ENCODE peak calls at places on chromosomes 5 and 9, in ten cellular contexts. R is lung, I is ovary, C is endothelial cell of umbilical vein, V is psoas muscle, K is fibroblast of lung, W is OCI-LY7, X is tibial artery, O is PC-3, U is IMR-90. J is an unnamed sample. For H3K4me1, the result is how much of the 10 kb centered on the place peaks cover.

GRCh38 chr5:140114341-140115185 is 654 bp downstream of the PURA start:
- DNase-seq in I (peak), V (peak), W (peak), K (peak), O (peak), R (peak), U (peak), X (peak), C (peak), J (peak)

GRCh38 chr5:143491644-143492043 is 88.2 kb upstream of the NR3C1 start:
- DNase-seq in C (no peak), R (no peak), X (no peak), K (peak), V (no peak), I (no peak), W (no peak), O (no peak), U (no peak), J (no peak)

GRCh38 chr5:136042665-136043121 is 13.9 kb downstream of the TGFBI start:
- DNase-seq in R (no peak), U (no peak), W (peak), I (no peak), X (no peak), O (peak), V (no peak), C (peak), K (no peak), J (no peak)

GRCh38 chr9:39108145-39108544 is 179.8 kb downstream of the CNTNAP3 start:
- DNase-seq in U (no peak), V (no peak), R (no peak), O (no peak), X (no peak), W (no peak), K (no peak), I (no peak), C (no peak), J (no peak)

GRCh38 chr9:113548221-113549041 is 84.9 kb downstream of the RGS3 start:
- DNase-seq in R (peak), K (no peak), W (peak), O (no peak), C (peak), U (no peak), X (peak), I (no peak), V (peak), J (peak)

GRCh38 chr5:17069995-17070405 is 133.9 kb upstream of the MYO10 start:
- DNase-seq in O (peak), K (no peak), V (no peak), U (no peak), R (no peak), C (peak), W (no peak), I (peak), X (no peak), J (no peak)

GRCh38 chr5:160269017-160269416 is 39.7 kb downstream of the FABP6 start:
- DNase-seq in K (peak), W (no peak), X (peak), R (peak), C (peak), O (no peak), U (peak), I (peak), V (peak), J (peak)

GRCh38 chr9:12923472-12924009 is 148.7 kb downstream of the LURAP1L start:
- DNase-seq in O (no peak), K (peak), R (peak), V (no peak), W (no peak), I (no peak), X (peak), U (peak), C (no peak), J (peak)

GRCh38 chr5:83576341-83576740 is 104.8 kb downstream of the VCAN start:
- DNase-seq in C (peak), R (no peak), I (no peak), X (no peak), O (peak), U (peak), W (no peak), K (no peak), V (no peak), J (no peak)

GRCh38 chr9:79254900-79255651 is 316.7 kb upstream of the TLE4 start:
- DNase-seq in K (peak), V (no peak), C (no peak), X (no peak), U (peak), W (no peak), O (peak), R (no peak), I (no peak), J (no peak)

GRCh38 chr9:114196117-114196516 is 40.8 kb downstream of the COL27A1 start:
- DNase-seq in R (no peak), X (no peak), K (no peak), W (no peak), V (no peak), O (no peak), U (no peak), I (no peak), C (no peak), J (no peak)

GRCh38 chr5:34045996-34046395 is 3.0 kb upstream of the C1QTNF3 start:
- DNase-seq in X (no peak), R (no peak), O (peak), V (no peak), U (peak), K (peak), W (no peak), C (no peak), I (no peak), J (no peak)

GRCh38 chr5:132134384-132134783 is 60.8 kb downstream of the CSF2 start:
- DNase-seq in U (peak), X (no peak), K (peak), O (peak), V (no peak), W (no peak), R (no peak), I (no peak), C (peak), J (no peak)

GRCh38 chr5:93572773-93573626 is 8.0 kb downstream of the NR2F1-AS1 start:
- DNase-seq in K (peak), V (no peak), C (no peak), R (no peak), I (no peak), U (no peak), X (no peak), W (no peak), O (no peak), J (peak)

GRCh38 chr9:88782931-88783451 is 208.3 kb upstream of the S1PR3 start:
- DNase-seq in U (peak), W (no peak), O (peak), C (no peak), V (no peak), K (no peak), I (no peak), R (no peak), X (no peak), J (no peak)

GRCh38 chr5:151141535-151141934 is 16.0 kb downstream of the ANXA6 start:
- DNase-seq in C (no peak), X (no peak), W (peak), U (peak), O (no peak), I (peak), K (no peak), V (peak), R (no peak), J (no peak)

GRCh38 chr9:68981825-68982224 is 32.1 kb downstream of the PRKACG start:
- DNase-seq in C (no peak), U (no peak), O (peak), X (no peak), I (no peak), V (no peak), R (no peak), W (peak), K (no peak), J (no peak)

GRCh38 chr5:131171276-131171815 is 602 bp downstream of the LYRM7 start:
- DNase-seq in R (no peak), U (no peak), C (no peak), W (peak), X (no peak), O (peak), I (no peak), K (no peak), V (no peak), J (no peak)

GRCh38 chr9:133960568-133961129 is 31.5 kb downstream of the VAV2 start:
- DNase-seq in X (no peak), O (no peak), K (no peak), I (no peak), C (peak), R (peak), U (no peak), V (peak), W (no peak), J (peak)

GRCh38 chr5:170467000-170467707 is 36.7 kb upstream of the KCNIP1 start:
- DNase-seq in C (peak), O (peak), K (peak), R (no peak), X (no peak), I (no peak), W (no peak), V (no peak), U (peak), J (no peak)

GRCh38 chr5:60360355-60360754 is 339.6 kb downstream of the DEPDC1B start:
- DNase-seq in U (no peak), V (no peak), I (no peak), K (no peak), R (no peak), C (no peak), W (no peak), X (no peak), O (no peak), J (no peak)

GRCh38 chr9:130116346-130116745 is 55.9 kb upstream of the NCS1 start:
- DNase-seq in W (no peak), C (no peak), V (no peak), I (no peak), U (no peak), R (no peak), X (no peak), K (no peak), O (no peak), J (no peak)

GRCh38 chr9:91285729-91286353 is 75.9 kb downstream of the AUH start:
- DNase-seq in V (no peak), C (peak), I (no peak), W (no peak), O (peak), X (no peak), K (peak), R (no peak), U (peak), J (no peak)

GRCh38 chr9:127923771-127924170 is 6.8 kb downstream of the PIP5KL1 start:
- DNase-seq in R (no peak), I (no peak), K (peak), V (no peak), U (peak), O (peak), X (no peak), C (no peak), W (no peak), J (no peak)

GRCh38 chr5:93929146-93929545 is 187.7 kb upstream of the POU5F2 start:
- DNase-seq in W (no peak), U (peak), K (peak), R (no peak), I (no peak), C (no peak), V (no peak), X (no peak), O (no peak), J (no peak)

GRCh38 chr9:82563094-82563493 is 499.8 kb downstream of the RASEF start:
- DNase-seq in V (no peak), R (no peak), I (no peak), C (no peak), K (no peak), U (no peak), W (no peak), O (no peak), X (no peak), J (no peak)

GRCh38 chr9:80242022-80242421 is 670.3 kb downstream of the TLE4 start:
- DNase-seq in R (no peak), K (no peak), V (no peak), O (no peak), I (no peak), U (no peak), W (no peak), X (no peak), C (no peak), J (no peak)

GRCh38 chr9:128067898-128068655 is at the start of gene SLC25A25:
- DNase-seq in X (peak), V (peak), C (peak), K (peak), U (peak), R (peak), I (peak), W (peak), O (peak), J (peak)

GRCh38 chr5:42813533-42813932 is 1.8 kb upstream of the SELENOP start:
- DNase-seq in K (no peak), I (no peak), U (no peak), V (peak), R (no peak), C (no peak), W (no peak), O (no peak), X (no peak), J (peak)

GRCh38 chr9:110923601-110924000 is 114.7 kb downstream of the LPAR1 start:
- DNase-seq in O (no peak), K (peak), R (no peak), W (no peak), I (no peak), U (peak), V (no peak), C (no peak), X (no peak), J (no peak)

GRCh38 chr5:4802044-4802443 is 338.1 kb upstream of the ADAMTS16 start:
- DNase-seq in O (no peak), K (no peak), V (no peak), C (no peak), I (no peak), W (no peak), R (no peak), U (no peak), X (no peak), J (no peak)

GRCh38 chr9:81595887-81596558 is 93.3 kb downstream of the TLE1 start:
- DNase-seq in U (no peak), C (peak), W (no peak), V (no peak), X (no peak), K (no peak), O (no peak), R (no peak), I (no peak), J (no peak)

GRCh38 chr5:176819476-176819875 is 9.1 kb downstream of the UNC5A start:
- DNase-seq in O (no peak), W (no peak), R (no peak), X (no peak), V (no peak), K (no peak), U (no peak), C (no peak), I (no peak), J (no peak)

GRCh38 chr5:176816791-176817272 is 6.5 kb downstream of the UNC5A start:
- DNase-seq in K (no peak), U (no peak), W (no peak), R (no peak), O (no peak), C (no peak), I (no peak), V (no peak), X (no peak), J (no peak)

GRCh38 chr5:176818391-176819098 is 8.2 kb downstream of the UNC5A start:
- DNase-seq in W (no peak), O (no peak), C (no peak), K (no peak), U (no peak), R (no peak), X (no peak), I (no peak), V (no peak), J (no peak)

GRCh38 chr5:176817369-176817841 is 7.0 kb downstream of the UNC5A start:
- DNase-seq in R (no peak), O (no peak), V (no peak), K (no peak), I (no peak), X (no peak), W (no peak), U (no peak), C (no peak), J (no peak)

GRCh38 chr5:176817864-176818377 is 7.6 kb downstream of the UNC5A start:
- DNase-seq in R (no peak), O (peak), C (peak), V (no peak), X (no peak), K (no peak), I (no peak), W (no peak), U (no peak), J (no peak)
- H3K4me3 ChIP-seq in R (no peak), O (peak), C (no peak), V (peak), X (peak), K (no peak), I (no peak), W (no peak), U (no peak), J (no peak)

DNA sequence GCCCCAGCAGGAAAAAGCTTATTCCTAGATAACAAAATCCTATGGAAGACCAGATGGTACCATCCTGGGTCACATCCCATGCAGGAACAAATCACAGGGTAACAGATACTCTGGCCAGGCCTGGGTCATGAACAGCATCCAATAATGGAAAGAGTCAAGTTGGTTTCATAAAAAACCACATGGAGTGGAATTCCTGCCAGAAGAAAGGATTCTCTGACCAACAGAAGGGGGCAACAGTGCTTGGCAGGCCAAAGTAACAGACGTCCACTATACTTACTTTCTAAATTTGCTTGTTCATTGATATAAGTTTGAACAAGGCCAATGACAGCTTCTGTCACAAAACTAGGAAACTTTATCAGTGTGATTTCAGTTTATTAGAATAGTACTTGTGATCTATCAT is 273.5 kb downstream of the ARRDC3 start:
- DNase-seq in U (no peak), C (peak), K (peak), R (no peak), O (no peak), X (no peak), V (no peak), I (no peak), W (no peak), J (no peak)
- TF ChIP-seq CTCF in U (peak), C (no peak), K (peak), R (no peak), O (peak), X (no peak), V (no peak), I (no peak), W (no peak), J (no peak)

GRCh38 chr9:32345243-32345642 is 39.2 kb upstream of the ACO1 start:
- DNase-seq in O (no peak), X (no peak), I (no peak), R (no peak), C (no peak), U (no peak), W (no peak), V (no peak), K (no peak), J (no peak)

GRCh38 chr9:32339424-32339823 is 45.0 kb upstream of the ACO1 start:
- DNase-seq in K (no peak), C (no peak), O (peak), X (no peak), V (no peak), U (no peak), R (no peak), I (no peak), W (peak), J (no peak)

GRCh38 chr9:32344551-32345182 is 39.8 kb upstream of the ACO1 start:
- DNase-seq in C (peak), V (no peak), W (no peak), I (no peak), X (no peak), O (no peak), U (peak), R (no peak), K (peak), J (no peak)

GRCh38 chr9:32335127-32335526 is 49.3 kb upstream of the ACO1 start:
- DNase-seq in I (no peak), O (no peak), V (no peak), C (no peak), W (no peak), R (no peak), U (no peak), X (no peak), K (no peak), J (no peak)

GRCh38 chr9:32340401-32340800 is 44.0 kb upstream of the ACO1 start:
- DNase-seq in X (no peak), R (no peak), U (no peak), K (no peak), O (no peak), W (no peak), C (no peak), V (no peak), I (no peak), J (no peak)
- H3K4me1 ChIP-seq in X (under half), R (under half), U (under half), K (under half), O (under half), W (under half), C (under half), V (under half), I (under half), J (under half)

GRCh38 chr5:14149672-14150053 is 6.5 kb downstream of the TRIO start:
- DNase-seq in K (no peak), V (no peak), U (no peak), W (no peak), I (no peak), O (no peak), R (no peak), X (no peak), C (no peak), J (no peak)

GRCh38 chr5:14147210-14147609 is 4.1 kb downstream of the TRIO start:
- DNase-seq in C (no peak), I (no peak), V (no peak), W (no peak), K (no peak), R (no peak), U (no peak), O (no peak), X (no peak), J (no peak)

GRCh38 chr5:14146725-14147124 is 3.6 kb downstream of the TRIO start:
- DNase-seq in W (no peak), O (peak), C (no peak), K (no peak), V (no peak), R (no peak), X (no peak), I (no peak), U (no peak), J (no peak)

GRCh38 chr5:14148890-14149671 is 5.9 kb downstream of the TRIO start:
- DNase-seq in I (no peak), U (no peak), X (no peak), W (no peak), R (no peak), C (no peak), O (no peak), V (no peak), K (no peak), J (no peak)

GRCh38 chr5:14148483-14148882 is 5.3 kb downstream of the TRIO start:
- DNase-seq in I (no peak), R (no peak), U (no peak), X (no peak), V (no peak), C (no peak), O (no peak), K (no peak), W (no peak), J (no peak)
- H3K4me3 ChIP-seq in I (no peak), R (no peak), U (no peak), X (no peak), V (no peak), C (no peak), O (no peak), K (no peak), W (no peak), J (no peak)

DNA sequence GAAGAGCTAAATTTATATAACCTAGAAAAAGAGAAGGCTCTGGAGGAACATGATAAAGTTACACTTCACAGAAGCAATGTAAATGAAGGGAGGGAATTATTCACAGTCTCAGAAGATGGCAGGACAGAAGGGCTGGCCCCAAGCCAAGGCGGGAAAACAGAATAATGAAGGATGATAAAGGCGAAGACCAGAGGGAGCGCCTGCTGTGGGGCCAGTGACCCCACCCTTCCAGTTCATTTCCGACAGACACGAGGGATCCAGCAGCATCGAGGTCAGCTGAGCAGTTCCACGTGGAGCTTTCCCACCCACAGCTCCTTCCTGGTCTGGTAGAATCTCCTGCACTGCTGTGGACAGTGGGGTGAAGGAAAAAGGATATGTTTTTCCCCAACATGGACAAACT is 266.0 kb upstream of the VLDLR start:
- DNase-seq in X (no peak), K (no peak), I (peak), C (no peak), W (no peak), R (no peak), V (no peak), O (no peak), U (no peak), J (no peak)
- TF ChIP-seq CTCF in X (no peak), K (no peak), I (no peak), C (no peak), W (no peak), R (no peak), V (no peak), O (no peak), U (no peak), J (no peak)

GRCh38 chr5:6602441-6602840 is 30.4 kb downstream of the NSUN2 start:
- DNase-seq in X (no peak), I (no peak), W (no peak), R (no peak), K (no peak), U (no peak), C (no peak), V (no peak), O (no peak), J (no peak)
- H3K4me1 ChIP-seq in X (under half), I (under half), W (under half), R (under half), K (under half), U (under half), C (under half), V (under half), O (under half), J (under half)

GRCh38 chr5:78758169-78758839 is 109.7 kb upstream of the LHFPL2 start:
- DNase-seq in W (peak), O (no peak), V (no peak), C (no peak), R (no peak), K (peak), I (no peak), U (peak), X (no peak), J (no peak)
- H3K4me3 ChIP-seq in W (peak), O (no peak), V (no peak), C (no peak), R (no peak), K (no peak), I (no peak), U (no peak), X (no peak), J (no peak)